ENCODE peak calls at places on chromosomes 4 and X, in eight cellular contexts. Q is cardiac fibroblast; D is naive thymus-derived CD8-positive, alpha-beta T cell; O is activated T-helper 9 cell treated with anti-CD3 and anti-CD28 coated beads, Interleukin-2, amount 50 U/mL, for 16 hours; A is Caco-2; Z is activated CD4-positive, alpha-beta T cell treated with anti-CD3 and anti-CD28 coated beads for 36 hours; C is amniotic stem cell; I is upper lobe of right lung. S is an unnamed sample.

GRCh38 chr4:118270492-118270891 is 82.3 kb downstream of the PRSS12 start:
- DNase-seq in Q (peak), D (peak), O (no peak), A (no peak), Z (no peak), C (peak), I (no peak), S (no peak)

GRCh38 chr4:180636696-180637095 is 1606.5 kb upstream of the TENM3 start:
- DNase-seq in Q (no peak), D (no peak), O (no peak), A (no peak), Z (no peak), C (peak), I (no peak), S (peak)

GRCh38 chrX:2541603-2542002 is 40.8 kb upstream of the DHRSX start:
- DNase-seq in Q (no peak), D (no peak), O (no peak), A (no peak), Z (no peak), C (no peak), I (no peak), S (no peak)

GRCh38 chr4:2472187-2472586 is 3.3 kb downstream of the RNF4 start:
- DNase-seq in Q (peak), D (no peak), O (no peak), A (no peak), Z (no peak), C (no peak), I (no peak), S (no peak)

GRCh38 chr4:135804785-135805184 is 1603.2 kb upstream of the PABPC4L start:
- DNase-seq in Q (no peak), D (no peak), O (no peak), A (no peak), Z (no peak), C (no peak), I (no peak), S (no peak)

GRCh38 chrX:154008521-154008920 is 11.2 kb downstream of the IRAK1 start:
- DNase-seq in Q (no peak), D (no peak), O (no peak), A (no peak), Z (no peak), C (no peak), I (no peak), S (no peak)

GRCh38 chrX:152444338-152444737 is 6.8 kb downstream of the GABRA3 start:
- DNase-seq in Q (no peak), D (no peak), O (no peak), A (no peak), Z (no peak), C (no peak), I (no peak), S (no peak)

GRCh38 chr4:26127001-26127400 is 193.8 kb upstream of the RBPJ start:
- DNase-seq in Q (no peak), D (no peak), O (no peak), A (no peak), Z (no peak), C (no peak), I (no peak), S (no peak)

GRCh38 chr4:16516796-16517413 is 290.6 kb upstream of the TAPT1 start:
- DNase-seq in Q (peak), D (no peak), O (no peak), A (no peak), Z (no peak), C (peak), I (no peak), S (no peak)

GRCh38 chr4:24174622-24175021 is 284.8 kb upstream of the PPARGC1A start:
- DNase-seq in Q (peak), D (no peak), O (no peak), A (peak), Z (no peak), C (no peak), I (no peak), S (no peak)

GRCh38 chrX:1809581-1809980 is 194.7 kb downstream of the ASMT start:
- DNase-seq in Q (no peak), D (no peak), O (no peak), A (no peak), Z (no peak), C (no peak), I (no peak), S (no peak)

GRCh38 chr4:138110815-138111214 is 131.3 kb downstream of the SLC7A11 start:
- DNase-seq in Q (peak), D (no peak), O (no peak), A (no peak), Z (no peak), C (no peak), I (no peak), S (no peak)

GRCh38 chr4:38669233-38669632 is 5.2 kb downstream of the KLF3 start:
- DNase-seq in Q (peak), D (no peak), O (no peak), A (no peak), Z (no peak), C (no peak), I (no peak), S (no peak)

GRCh38 chrX:130083656-130084382 is 26.5 kb downstream of the ELF4 start:
- DNase-seq in Q (no peak), D (no peak), O (no peak), A (no peak), Z (peak), C (no peak), I (peak), S (no peak)

GRCh38 chr4:103075435-103075893 is 1.1 kb downstream of the SLC9B2 start:
- DNase-seq in Q (peak), D (no peak), O (no peak), A (peak), Z (no peak), C (no peak), I (no peak), S (peak)

GRCh38 chrX:141902366-141902765 is 1.3 kb upstream of the MAGEC1 start:
- DNase-seq in Q (no peak), D (no peak), O (no peak), A (no peak), Z (no peak), C (no peak), I (no peak), S (no peak)

GRCh38 chr4:55733874-55734437 is 85.6 kb upstream of the EXOC1L start:
- DNase-seq in Q (peak), D (no peak), O (no peak), A (no peak), Z (no peak), C (no peak), I (peak), S (peak)

GRCh38 chrX:78622834-78623233 is 36.3 kb downstream of the RTL3 start:
- DNase-seq in Q (no peak), D (no peak), O (no peak), A (no peak), Z (no peak), C (no peak), I (no peak), S (no peak)

GRCh38 chr4:8342651-8343050 is 73.1 kb downstream of the HTRA3 start:
- DNase-seq in Q (no peak), D (no peak), O (no peak), A (no peak), Z (no peak), C (no peak), I (no peak), S (no peak)

GRCh38 chr4:70901607-70901983 is 574 bp upstream of the MOB1B start:
- DNase-seq in Q (no peak), D (no peak), O (no peak), A (no peak), Z (no peak), C (no peak), I (no peak), S (no peak)

GRCh38 chrX:65574356-65574755 is 39.8 kb upstream of the LAS1L start:
- DNase-seq in Q (no peak), D (no peak), O (no peak), A (no peak), Z (no peak), C (no peak), I (no peak), S (no peak)

GRCh38 chr4:3010998-3011397 is 47.6 kb downstream of the GRK4 start:
- DNase-seq in Q (peak), D (no peak), O (no peak), A (no peak), Z (no peak), C (peak), I (no peak), S (peak)

GRCh38 chr4:151324449-151325319 is 721 bp downstream of the SH3D19 start:
- DNase-seq in Q (peak), D (no peak), O (no peak), A (peak), Z (peak), C (peak), I (peak), S (no peak)

GRCh38 chrX:41474726-41475100 is 27.6 kb downstream of the NYX start:
- DNase-seq in Q (no peak), D (no peak), O (no peak), A (no peak), Z (no peak), C (no peak), I (no peak), S (no peak)

GRCh38 chr4:77501851-77502250 is 103.8 kb upstream of the CXCL13 start:
- DNase-seq in Q (no peak), D (no peak), O (no peak), A (no peak), Z (no peak), C (no peak), I (no peak), S (no peak)

GRCh38 chrX:45743081-45743533 is 542.4 kb upstream of the DIPK2B start:
- DNase-seq in Q (peak), D (no peak), O (no peak), A (peak), Z (peak), C (peak), I (no peak), S (no peak)

GRCh38 chr4:67366341-67366861 is 178.9 kb downstream of the CENPC start:
- DNase-seq in Q (no peak), D (no peak), O (no peak), A (no peak), Z (no peak), C (no peak), I (no peak), S (no peak)

GRCh38 chr4:104901438-104901837 is 245.2 kb upstream of the TET2 start:
- DNase-seq in Q (no peak), D (no peak), O (no peak), A (no peak), Z (no peak), C (no peak), I (no peak), S (peak)

GRCh38 chr4:167541286-167541685 is 307.0 kb upstream of the SPOCK3 start:
- DNase-seq in Q (peak), D (no peak), O (no peak), A (no peak), Z (no peak), C (no peak), I (no peak), S (no peak)

S was measured in retinal pigment epithelial cell.